ENCODE peak calls at places on chromosomes 7 and 10, in nine cellular contexts. X is pancreas, U is fibroblast of pulmonary artery, V is body of pancreas, L is neural progenitor cell, D is psoas muscle, E is Panc1, P is transverse colon, T is GM06990. O is an unnamed sample.

GRCh38 chr7:151633516-151633812 is 113.8 kb upstream of the RHEB start:
- DNase-seq in D (no peak), V (no peak), T (no peak), X (no peak), U (no peak), L (no peak), P (no peak), E (no peak), O (no peak)

GRCh38 chr10:15325243-15326002 is 45.7 kb downstream of the FAM171A1 start:
- DNase-seq in P (no peak), X (no peak), L (no peak), U (peak; percentile 93), V (no peak), E (no peak), T (no peak), D (no peak), O (peak; percentile 89)

GRCh38 chr7:156511426-156511825 is 129.1 kb upstream of the RNF32 start:
- DNase-seq in X (no peak), D (no peak), P (no peak), E (no peak), U (no peak), T (no peak), V (no peak), L (no peak), O (no peak)

GRCh38 chr7:123054357-123055133 is 59.0 kb upstream of the TAS2R16 start:
- DNase-seq in X (peak; percentile 19), T (no peak), D (no peak), P (no peak), U (no peak), V (peak; percentile 40), E (no peak), L (peak; percentile 65), O (no peak)

GRCh38 chr7:93757421-93757820 is 133.1 kb downstream of the TFPI2 start:
- DNase-seq in L (no peak), E (no peak), P (no peak), V (no peak), T (no peak), U (peak; percentile 49), D (no peak), X (no peak), O (peak; percentile 27)

GRCh38 chr7:5872326-5872725 is 8.3 kb upstream of the OCM start:
- DNase-seq in T (no peak), L (no peak), P (no peak), D (no peak), V (no peak), U (no peak), E (no peak), X (no peak), O (peak; percentile 7)

GRCh38 chr10:22253578-22253882 is 35.7 kb upstream of the EBLN1 start:
- DNase-seq in L (peak; percentile 72), V (no peak), P (peak; percentile 35), X (no peak), D (peak; percentile 71), U (no peak), E (no peak), T (no peak), O (no peak)

GRCh38 chr10:77279207-77279606 is 358.4 kb downstream of the KCNMA1 start:
- DNase-seq in X (peak; percentile 34), D (no peak), T (no peak), V (peak; percentile 20), P (no peak), U (no peak), E (no peak), L (no peak), O (no peak)

GRCh38 chr7:129829677-129830631 is 122.8 kb downstream of the UBE2H start:
- DNase-seq in E (peak; percentile 67), T (peak; percentile 22), P (peak; percentile 65), L (peak; percentile 92), U (peak; percentile 90), V (peak; percentile 60), D (peak; percentile 75), X (peak; percentile 58), O (peak; percentile 88)

GRCh38 chr7:24406818-24407226 is 122.8 kb downstream of the NPY start:
- DNase-seq in P (no peak), E (no peak), V (no peak), U (no peak), T (no peak), L (peak; percentile 51), X (no peak), D (no peak), O (no peak)
- TF ChIP-seq CTCF in P (no peak), E (no peak), V (no peak), U (no peak), T (no peak), L (no peak), X (no peak), D (no peak), O (no peak)

GRCh38 chr10:24992512-24993133 is 23.3 kb downstream of the ENKUR start:
- DNase-seq in L (no peak), E (no peak), T (no peak), V (no peak), D (no peak), U (no peak), P (no peak), X (no peak), O (no peak)

GRCh38 chr10:24991298-24991697 is 24.7 kb downstream of the ENKUR start:
- DNase-seq in L (no peak), U (no peak), E (no peak), V (no peak), T (no peak), X (no peak), D (no peak), P (no peak), O (no peak)

GRCh38 chr10:24993237-24993958 is 22.6 kb downstream of the ENKUR start:
- DNase-seq in X (no peak), P (no peak), U (no peak), L (no peak), E (no peak), D (no peak), T (no peak), V (no peak), O (no peak)

GRCh38 chr10:24988831-24989769 is 26.9 kb downstream of the ENKUR start:
- DNase-seq in V (no peak), P (no peak), X (no peak), U (no peak), D (no peak), L (no peak), T (no peak), E (no peak), O (no peak)

DNA sequence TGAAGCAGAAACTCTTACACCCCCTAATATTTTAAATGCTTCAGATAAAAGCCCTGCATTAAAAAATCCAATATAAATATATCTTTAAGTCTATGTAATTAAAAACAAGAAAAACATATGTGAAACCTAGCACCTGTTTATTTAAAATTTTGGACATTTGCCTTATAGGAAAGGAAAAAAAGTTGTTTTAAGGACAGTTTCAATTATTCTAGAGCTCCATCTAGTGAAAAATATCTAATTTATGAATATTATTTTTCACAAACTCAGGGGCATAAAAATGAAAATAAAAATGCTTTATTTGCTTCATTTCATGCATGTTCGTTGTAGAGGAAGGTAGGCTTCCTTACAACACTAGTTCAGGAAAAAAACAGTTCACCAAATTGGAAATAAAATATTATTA is 26.1 kb downstream of the ENKUR start:
- DNase-seq in E (no peak), V (no peak), P (no peak), X (no peak), U (peak; percentile 36), T (no peak), L (no peak), D (no peak), O (peak; percentile 46)
- TF ChIP-seq CTCF in E (peak; percentile 16), V (peak; percentile 28), P (no peak), X (no peak), U (no peak), T (no peak), L (no peak), D (peak; percentile 16), O (no peak)

GRCh38 chr7:2934984-2935740 is 91.1 kb upstream of the GNA12 start:
- DNase-seq in P (no peak), L (no peak), E (no peak), D (no peak), T (no peak), X (no peak), V (no peak), U (no peak), O (no peak)

GRCh38 chr7:2936301-2936700 is 92.2 kb upstream of the GNA12 start:
- DNase-seq in U (no peak), T (no peak), P (no peak), V (no peak), D (no peak), L (no peak), X (no peak), E (no peak), O (no peak)

GRCh38 chr7:2936891-2937580 is 92.9 kb upstream of the GNA12 start:
- DNase-seq in L (no peak), T (no peak), E (no peak), P (no peak), U (no peak), V (no peak), X (no peak), D (no peak), O (no peak)

GRCh38 chr7:2932761-2933251 is 88.7 kb upstream of the GNA12 start:
- DNase-seq in E (no peak), D (no peak), P (no peak), L (no peak), V (no peak), X (no peak), T (no peak), U (no peak), O (no peak)

DNA sequence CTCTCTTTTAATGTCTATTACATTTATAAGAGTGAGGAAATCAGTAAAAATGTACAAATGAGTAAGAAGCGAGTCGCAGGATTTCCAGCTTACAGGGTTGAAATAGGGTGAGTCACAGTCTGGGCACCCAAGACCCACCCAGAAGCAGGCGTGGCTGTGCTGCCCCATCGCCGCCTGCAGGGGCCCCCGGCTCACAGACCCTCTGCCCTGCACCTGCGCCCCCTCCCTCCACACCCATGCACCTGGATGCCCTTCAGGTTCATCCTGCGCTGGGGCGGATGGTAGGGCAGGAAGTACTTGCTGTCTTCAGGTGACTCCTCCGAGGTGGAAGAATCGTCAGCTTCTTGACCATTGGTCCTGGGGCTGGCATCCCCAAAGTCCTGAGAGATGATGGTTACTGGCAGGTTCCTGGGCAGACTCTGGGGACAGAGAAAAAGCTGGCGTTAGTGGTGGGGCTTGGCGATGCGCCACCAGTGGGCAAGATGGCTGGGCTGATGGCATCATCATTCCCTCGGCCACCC is 90.2 kb upstream of the GNA12 start:
- DNase-seq in L (no peak), P (no peak), U (peak; percentile 80), E (no peak), D (no peak), X (no peak), T (no peak), V (no peak), O (peak; percentile 89)
- TF ChIP-seq CTCF in L (no peak), P (no peak), U (peak; percentile 8), E (no peak), D (no peak), X (no peak), T (peak; percentile 0), V (no peak), O (peak; percentile 37)

GRCh38 chr10:6927001-6927400 is 346.9 kb upstream of the PRKCQ start:
- DNase-seq in T (no peak), L (no peak), X (no peak), D (no peak), E (no peak), U (no peak), P (no peak), V (no peak), O (no peak)
- TF ChIP-seq CTCF in T (no peak), L (no peak), X (no peak), D (no peak), E (no peak), U (no peak), P (no peak), V (no peak), O (no peak)

O was measured in cardiac fibroblast.